ENCODE peak calls at places on chromosome 20, in five cellular contexts. One of them, this sample, is unnamed.

GRCh38 chr20:3795511-3796468 is at the start of gene CDC25B:
- DNase-seq in stimulated activated CD4-positive, alpha-beta T cell treated with anti-CD3 and anti-CD28 coated beads, TNF-alpha, amount 100 ng/mL, for 4 hours: peak; percentile 80
- DNase-seq in mesenchymal stem cell: peak; percentile 94
- DNase-seq in pancreas: peak; percentile 93
- DNase-seq in HTR-8/SVneo: peak; percentile 94
- DNase-seq in this sample: peak; percentile 90

GRCh38 chr20:17948442-17948841 is 20.2 kb downstream of the SNX5 start:
- DNase-seq in stimulated activated CD4-positive, alpha-beta T cell treated with anti-CD3 and anti-CD28 coated beads, TNF-alpha, amount 100 ng/mL, for 4 hours: no peak
- DNase-seq in mesenchymal stem cell: no peak
- DNase-seq in pancreas: no peak
- DNase-seq in HTR-8/SVneo: no peak
- DNase-seq in this sample: no peak

GRCh38 chr20:24694727-24695528 is 225.5 kb downstream of the SYNDIG1 start:
- DNase-seq in stimulated activated CD4-positive, alpha-beta T cell treated with anti-CD3 and anti-CD28 coated beads, TNF-alpha, amount 100 ng/mL, for 4 hours: no peak
- DNase-seq in mesenchymal stem cell: no peak
- DNase-seq in pancreas: no peak
- DNase-seq in HTR-8/SVneo: no peak
- DNase-seq in this sample: no peak

GRCh38 chr20:10487354-10488115 is 52.4 kb downstream of the SLX4IP start:
- DNase-seq in stimulated activated CD4-positive, alpha-beta T cell treated with anti-CD3 and anti-CD28 coated beads, TNF-alpha, amount 100 ng/mL, for 4 hours: no peak
- DNase-seq in mesenchymal stem cell: peak; percentile 57
- DNase-seq in pancreas: no peak
- DNase-seq in HTR-8/SVneo: no peak
- DNase-seq in this sample: no peak

GRCh38 chr20:39534846-39535245 is 572.7 kb downstream of the DHX35 start:
- DNase-seq in stimulated activated CD4-positive, alpha-beta T cell treated with anti-CD3 and anti-CD28 coated beads, TNF-alpha, amount 100 ng/mL, for 4 hours: no peak
- DNase-seq in mesenchymal stem cell: no peak
- DNase-seq in pancreas: no peak
- DNase-seq in HTR-8/SVneo: no peak
- DNase-seq in this sample: no peak

GRCh38 chr20:44464514-44464913 is 11.2 kb upstream of the TTPAL start:
- DNase-seq in stimulated activated CD4-positive, alpha-beta T cell treated with anti-CD3 and anti-CD28 coated beads, TNF-alpha, amount 100 ng/mL, for 4 hours: no peak
- DNase-seq in mesenchymal stem cell: no peak
- DNase-seq in pancreas: no peak
- DNase-seq in HTR-8/SVneo: no peak
- DNase-seq in this sample: no peak

GRCh38 chr20:60057123-60057865 is 99.1 kb downstream of the CDH26 start:
- DNase-seq in stimulated activated CD4-positive, alpha-beta T cell treated with anti-CD3 and anti-CD28 coated beads, TNF-alpha, amount 100 ng/mL, for 4 hours: peak; percentile 24
- DNase-seq in mesenchymal stem cell: peak; percentile 68
- DNase-seq in pancreas: peak; percentile 64
- DNase-seq in HTR-8/SVneo: peak; percentile 88
- DNase-seq in this sample: no peak

GRCh38 chr20:64001607-64002011 is 20.7 kb downstream of the PRPF6 start:
- DNase-seq in stimulated activated CD4-positive, alpha-beta T cell treated with anti-CD3 and anti-CD28 coated beads, TNF-alpha, amount 100 ng/mL, for 4 hours: no peak
- DNase-seq in mesenchymal stem cell: no peak
- DNase-seq in pancreas: no peak
- DNase-seq in HTR-8/SVneo: no peak
- DNase-seq in this sample: no peak

GRCh38 chr20:3461911-3462677 is 8.7 kb upstream of the ATRN start:
- DNase-seq in stimulated activated CD4-positive, alpha-beta T cell treated with anti-CD3 and anti-CD28 coated beads, TNF-alpha, amount 100 ng/mL, for 4 hours: no peak
- DNase-seq in mesenchymal stem cell: peak; percentile 8
- DNase-seq in pancreas: no peak
- DNase-seq in HTR-8/SVneo: no peak
- DNase-seq in this sample: no peak

GRCh38 chr20:2131366-2131765 is 29.7 kb downstream of the STK35 start:
- DNase-seq in stimulated activated CD4-positive, alpha-beta T cell treated with anti-CD3 and anti-CD28 coated beads, TNF-alpha, amount 100 ng/mL, for 4 hours: no peak
- DNase-seq in mesenchymal stem cell: peak; percentile 75
- DNase-seq in pancreas: no peak
- DNase-seq in HTR-8/SVneo: no peak
- DNase-seq in this sample: no peak

This sample was measured in gastrocnemius medialis.